ENCODE peak calls at places on chromosomes 3 and 15, in ten cellular contexts. R is neural progenitor cell; L is Daoy; A is stimulated activated CD8-positive, alpha-beta memory T cell treated with anti-CD3 and anti-CD28 coated beads, Interleukin-7, amount 100 ng/mL, for 1 hour; S is NCI-H2029 treated with DMSO at 0.1 percent for 48 hours; N is transverse colon; G is pancreas; P is HCT116; F is H7; J is renal cortical epithelial cell. D is an unnamed sample.

GRCh38 chr3:187107989-187108388 is 31.3 kb downstream of the RPL39L start:
- DNase-seq in R (no peak), L (no peak), A (no peak), S (no peak), N (no peak), G (no peak), P (no peak), F (no peak), J (no peak), D (no peak)

GRCh38 chr15:93829115-93829849 is 402.1 kb upstream of the MCTP2 start:
- DNase-seq in R (no peak), L (peak), A (no peak), S (no peak), N (no peak), G (no peak), P (no peak), F (no peak), J (peak), D (no peak)

GRCh38 chr15:31504462-31504839 is 177.8 kb downstream of the KLF13 start:
- DNase-seq in R (no peak), L (no peak), A (no peak), S (no peak), N (no peak), G (no peak), P (no peak), F (no peak), J (no peak), D (no peak)

GRCh38 chr3:71893120-71893519 is 108.2 kb upstream of the PROK2 start:
- DNase-seq in R (no peak), L (no peak), A (no peak), S (no peak), N (no peak), G (no peak), P (no peak), F (no peak), J (no peak), D (no peak)

GRCh38 chr3:134342269-134342668 is 32.0 kb downstream of the AMOTL2 start:
- DNase-seq in R (no peak), L (no peak), A (no peak), S (no peak), N (no peak), G (no peak), P (no peak), F (no peak), J (no peak), D (no peak)

GRCh38 chr3:32340039-32340438 is 51.6 kb upstream of the CMTM7 start:
- DNase-seq in R (peak), L (peak), A (peak), S (peak), N (no peak), G (no peak), P (peak), F (peak), J (peak), D (no peak)

GRCh38 chr3:150626148-150626930 is 23.2 kb downstream of the SELENOT start:
- DNase-seq in R (no peak), L (no peak), A (no peak), S (no peak), N (no peak), G (no peak), P (no peak), F (no peak), J (no peak), D (no peak)

GRCh38 chr15:34900748-34901147 is 68.8 kb downstream of the AQR start:
- DNase-seq in R (no peak), L (no peak), A (no peak), S (no peak), N (no peak), G (no peak), P (no peak), F (no peak), J (no peak), D (no peak)

GRCh38 chr15:47415539-47415971 is 301.8 kb upstream of the SEMA6D start:
- DNase-seq in R (no peak), L (no peak), A (no peak), S (no peak), N (no peak), G (no peak), P (no peak), F (no peak), J (no peak), D (no peak)

GRCh38 chr3:170765419-170766078 is 104.4 kb downstream of the RPL22L1 start:
- DNase-seq in R (no peak), L (no peak), A (no peak), S (no peak), N (no peak), G (no peak), P (no peak), F (no peak), J (no peak), D (no peak)

GRCh38 chr3:160665784-160666526 is 11.0 kb upstream of the ARL14 start:
- DNase-seq in R (peak), L (peak), A (no peak), S (no peak), N (peak), G (no peak), P (no peak), F (no peak), J (peak), D (peak)

GRCh38 chr3:141280086-141280485 is 48.5 kb downstream of the PXYLP1 start:
- DNase-seq in R (no peak), L (peak), A (no peak), S (no peak), N (no peak), G (no peak), P (no peak), F (no peak), J (no peak), D (no peak)

GRCh38 chr3:130758624-130759023 is 12.0 kb upstream of the PIK3R4 start:
- DNase-seq in R (no peak), L (no peak), A (no peak), S (no peak), N (no peak), G (no peak), P (no peak), F (no peak), J (no peak), D (no peak)

GRCh38 chr3:9087831-9088413 is 124.7 kb upstream of the RAD18 start:
- DNase-seq in R (no peak), L (no peak), A (no peak), S (no peak), N (no peak), G (no peak), P (no peak), F (no peak), J (no peak), D (no peak)

GRCh38 chr3:14550651-14551611 is 10.8 kb upstream of the GRIP2 start:
- DNase-seq in R (peak), L (peak), A (no peak), S (no peak), N (no peak), G (no peak), P (no peak), F (no peak), J (peak), D (no peak)

GRCh38 chr15:40493089-40493840 is 22.5 kb downstream of the CHST14 start:
- DNase-seq in R (no peak), L (peak), A (no peak), S (no peak), N (no peak), G (no peak), P (no peak), F (no peak), J (peak), D (no peak)

GRCh38 chr3:108251844-108252243 is 29.6 kb upstream of the IFT57 start:
- DNase-seq in R (no peak), L (no peak), A (no peak), S (no peak), N (no peak), G (no peak), P (no peak), F (no peak), J (no peak), D (no peak)

GRCh38 chr3:72199530-72199929 is 414.6 kb upstream of the PROK2 start:
- DNase-seq in R (no peak), L (no peak), A (no peak), S (no peak), N (no peak), G (no peak), P (no peak), F (no peak), J (no peak), D (no peak)

GRCh38 chr15:96330064-96330449 is 443 bp upstream of the NR2F2 start:
- DNase-seq in R (no peak), L (no peak), A (no peak), S (no peak), N (peak), G (no peak), P (peak), F (no peak), J (no peak), D (no peak)

GRCh38 chr15:43268111-43269105 is 1.7 kb upstream of the TGM5 start:
- DNase-seq in R (peak), L (peak), A (no peak), S (no peak), N (no peak), G (no peak), P (no peak), F (peak), J (no peak), D (no peak)

GRCh38 chr3:149590691-149591441 is 67.0 kb downstream of the WWTR1 start:
- DNase-seq in R (no peak), L (no peak), A (no peak), S (no peak), N (no peak), G (no peak), P (no peak), F (no peak), J (no peak), D (no peak)

GRCh38 chr3:184383033-184383740 is 3.3 kb downstream of the CHRD start:
- DNase-seq in R (no peak), L (no peak), A (no peak), S (no peak), N (no peak), G (no peak), P (no peak), F (peak), J (no peak), D (no peak)

GRCh38 chr3:100245146-100245545 is 15.6 kb upstream of the TBC1D23 start:
- DNase-seq in R (no peak), L (no peak), A (no peak), S (no peak), N (no peak), G (no peak), P (no peak), F (no peak), J (no peak), D (no peak)

GRCh38 chr15:93913871-93914270 is 317.5 kb upstream of the MCTP2 start:
- DNase-seq in R (no peak), L (no peak), A (no peak), S (no peak), N (no peak), G (no peak), P (no peak), F (no peak), J (no peak), D (no peak)

D was measured in NCI-H1048.